ENCODE peak calls at places on chromosomes 7 and 10, in five cellular contexts. One of them, this sample, is unnamed.

GRCh38 chr7:67463983-67464382 is 467.4 kb downstream of the TYW1 start:
- DNase-seq in GM12878: no peak
- DNase-seq in psoas muscle: no peak
- DNase-seq in PC-3: no peak
- DNase-seq in left lung: no peak
- DNase-seq in this sample: no peak

GRCh38 chr7:74040101-74040790 is 12.3 kb downstream of the ELN start:
- DNase-seq in GM12878: no peak
- DNase-seq in psoas muscle: no peak
- DNase-seq in PC-3: no peak
- DNase-seq in left lung: peak; percentile 53
- DNase-seq in this sample: no peak

GRCh38 chr7:146090023-146090645 is 26.5 kb upstream of the CNTNAP2 start:
- DNase-seq in GM12878: no peak
- DNase-seq in psoas muscle: no peak
- DNase-seq in PC-3: peak; percentile 67
- DNase-seq in left lung: no peak
- DNase-seq in this sample: peak; percentile 34

GRCh38 chr10:123561145-123561448 is 105.1 kb upstream of the GPR26 start:
- DNase-seq in GM12878: no peak
- DNase-seq in psoas muscle: no peak
- DNase-seq in PC-3: no peak
- DNase-seq in left lung: no peak
- DNase-seq in this sample: no peak

GRCh38 chr7:104328308-104328969 is at the start of gene LHFPL3:
- DNase-seq in GM12878: no peak
- DNase-seq in psoas muscle: no peak
- DNase-seq in PC-3: no peak
- DNase-seq in left lung: peak; percentile 75
- DNase-seq in this sample: peak; percentile 3

GRCh38 chr7:98281757-98282652 is 519 bp downstream of the BRI3 start:
- DNase-seq in GM12878: no peak
- DNase-seq in psoas muscle: peak; percentile 83
- DNase-seq in PC-3: no peak
- DNase-seq in left lung: peak; percentile 89
- DNase-seq in this sample: peak; percentile 16

GRCh38 chr10:128063736-128064614 is 62.2 kb downstream of the MKI67 start:
- DNase-seq in GM12878: no peak
- DNase-seq in psoas muscle: no peak
- DNase-seq in PC-3: no peak
- DNase-seq in left lung: no peak
- DNase-seq in this sample: no peak

GRCh38 chr7:120836556-120837125 is 21.3 kb downstream of the TSPAN12 start:
- DNase-seq in GM12878: no peak
- DNase-seq in psoas muscle: no peak
- DNase-seq in PC-3: no peak
- DNase-seq in left lung: no peak
- DNase-seq in this sample: no peak

GRCh38 chr10:71272122-71272771 is 46.8 kb upstream of the SLC29A3 start:
- DNase-seq in GM12878: no peak
- DNase-seq in psoas muscle: no peak
- DNase-seq in PC-3: peak; percentile 69
- DNase-seq in left lung: peak; percentile 59
- DNase-seq in this sample: peak; percentile 43

GRCh38 chr10:125048101-125048864 is 106.4 kb downstream of the ZRANB1 start:
- DNase-seq in GM12878: no peak
- DNase-seq in psoas muscle: peak; percentile 93
- DNase-seq in PC-3: peak; percentile 81
- DNase-seq in left lung: peak; percentile 95
- DNase-seq in this sample: peak; percentile 93

GRCh38 chr10:96673318-96674099 is 46.8 kb downstream of the PIK3AP1 start:
- DNase-seq in GM12878: peak; percentile 67
- DNase-seq in psoas muscle: no peak
- DNase-seq in PC-3: no peak
- DNase-seq in left lung: no peak
- DNase-seq in this sample: peak; percentile 52

GRCh38 chr7:75993689-75994387 is 557 bp downstream of the TMEM120A start:
- DNase-seq in GM12878: no peak
- DNase-seq in psoas muscle: peak; percentile 88
- DNase-seq in PC-3: peak; percentile 31
- DNase-seq in left lung: peak; percentile 90
- DNase-seq in this sample: peak; percentile 78

GRCh38 chr7:142298009-142298408 is 40.2 kb upstream of the PRSS58 start:
- DNase-seq in GM12878: no peak
- DNase-seq in psoas muscle: no peak
- DNase-seq in PC-3: peak; percentile 50
- DNase-seq in left lung: no peak
- DNase-seq in this sample: no peak

GRCh38 chr7:77450054-77450453 is 33.9 kb upstream of the GSAP start:
- DNase-seq in GM12878: no peak
- DNase-seq in psoas muscle: no peak
- DNase-seq in PC-3: peak; percentile 52
- DNase-seq in left lung: no peak
- DNase-seq in this sample: peak; percentile 50

GRCh38 chr7:25812086-25812855 is 339.7 kb upstream of the NFE2L3 start:
- DNase-seq in GM12878: no peak
- DNase-seq in psoas muscle: no peak
- DNase-seq in PC-3: no peak
- DNase-seq in left lung: no peak
- DNase-seq in this sample: no peak

GRCh38 chr10:132841254-132841975 is 55.5 kb upstream of the NKX6-2 start:
- DNase-seq in GM12878: no peak
- DNase-seq in psoas muscle: peak; percentile 24
- DNase-seq in PC-3: no peak
- DNase-seq in left lung: peak; percentile 54
- DNase-seq in this sample: no peak

GRCh38 chr10:110209399-110209925 is 2.1 kb downstream of the MXI1 start:
- DNase-seq in GM12878: no peak
- DNase-seq in psoas muscle: peak; percentile 72
- DNase-seq in PC-3: peak; percentile 54
- DNase-seq in left lung: peak; percentile 83
- DNase-seq in this sample: peak; percentile 87

GRCh38 chr7:19290936-19291335 is 145.7 kb upstream of the FERD3L start:
- DNase-seq in GM12878: no peak
- DNase-seq in psoas muscle: no peak
- DNase-seq in PC-3: peak; percentile 50
- DNase-seq in left lung: no peak
- DNase-seq in this sample: no peak

GRCh38 chr10:98267894-98268693 is at the start of gene LOXL4:
- DNase-seq in GM12878: no peak
- DNase-seq in psoas muscle: peak; percentile 82
- DNase-seq in PC-3: peak; percentile 19
- DNase-seq in left lung: no peak
- DNase-seq in this sample: peak; percentile 64

GRCh38 chr10:91653214-91653875 is 20.5 kb upstream of the PPP1R3C start:
- DNase-seq in GM12878: no peak
- DNase-seq in psoas muscle: no peak
- DNase-seq in PC-3: peak; percentile 91
- DNase-seq in left lung: no peak
- DNase-seq in this sample: no peak

GRCh38 chr10:51010977-51011376 is 63.3 kb upstream of the PRKG1 start:
- DNase-seq in GM12878: peak; percentile 8
- DNase-seq in psoas muscle: no peak
- DNase-seq in PC-3: peak; percentile 93
- DNase-seq in left lung: no peak
- DNase-seq in this sample: peak; percentile 80

GRCh38 chr7:38929460-38930171 is 20.6 kb upstream of the VPS41 start:
- DNase-seq in GM12878: no peak
- DNase-seq in psoas muscle: no peak
- DNase-seq in PC-3: no peak
- DNase-seq in left lung: no peak
- DNase-seq in this sample: no peak

GRCh38 chr7:19773361-19773760 is at the start of gene TMEM196:
- DNase-seq in GM12878: no peak
- DNase-seq in psoas muscle: no peak
- DNase-seq in PC-3: no peak
- DNase-seq in left lung: no peak
- DNase-seq in this sample: no peak

GRCh38 chr10:86160890-86161585 is 205.6 kb downstream of the GRID1 start:
- DNase-seq in GM12878: no peak
- DNase-seq in psoas muscle: no peak
- DNase-seq in PC-3: no peak
- DNase-seq in left lung: no peak
- DNase-seq in this sample: no peak

GRCh38 chr10:67268146-67268545 is 342.3 kb downstream of the LRRTM3 start:
- DNase-seq in GM12878: no peak
- DNase-seq in psoas muscle: no peak
- DNase-seq in PC-3: no peak
- DNase-seq in left lung: no peak
- DNase-seq in this sample: no peak

GRCh38 chr10:4280481-4281206 is 495.6 kb upstream of the KLF6 start:
- DNase-seq in GM12878: no peak
- DNase-seq in psoas muscle: no peak
- DNase-seq in PC-3: peak; percentile 82
- DNase-seq in left lung: no peak
- DNase-seq in this sample: peak; percentile 81

GRCh38 chr7:133869556-133869955 is 257.6 kb upstream of the LRGUK start:
- DNase-seq in GM12878: no peak
- DNase-seq in psoas muscle: no peak
- DNase-seq in PC-3: no peak
- DNase-seq in left lung: no peak
- DNase-seq in this sample: no peak

GRCh38 chr7:37265006-37265405 is 183.7 kb downstream of the ELMO1 start:
- DNase-seq in GM12878: no peak
- DNase-seq in psoas muscle: no peak
- DNase-seq in PC-3: no peak
- DNase-seq in left lung: no peak
- DNase-seq in this sample: no peak

GRCh38 chr7:66269978-66270377 is 64.8 kb downstream of the TPST1 start:
- DNase-seq in GM12878: no peak
- DNase-seq in psoas muscle: no peak
- DNase-seq in PC-3: no peak
- DNase-seq in left lung: no peak
- DNase-seq in this sample: no peak

GRCh38 chr7:158386866-158387820 is 200.5 kb downstream of the PTPRN2 start:
- DNase-seq in GM12878: no peak
- DNase-seq in psoas muscle: peak; percentile 40
- DNase-seq in PC-3: no peak
- DNase-seq in left lung: no peak
- DNase-seq in this sample: no peak

GRCh38 chr7:137642467-137642866 is 204.3 kb downstream of the DGKI start:
- DNase-seq in GM12878: no peak
- DNase-seq in psoas muscle: no peak
- DNase-seq in PC-3: peak; percentile 72
- DNase-seq in left lung: no peak
- DNase-seq in this sample: peak; percentile 15

GRCh38 chr7:96414931-96415292 is 93.0 kb upstream of the SLC25A13 start:
- DNase-seq in GM12878: peak; percentile 7
- DNase-seq in psoas muscle: no peak
- DNase-seq in PC-3: peak; percentile 72
- DNase-seq in left lung: no peak
- DNase-seq in this sample: peak; percentile 60

GRCh38 chr7:29299986-29300609 is 105.5 kb downstream of the CHN2 start:
- DNase-seq in GM12878: no peak
- DNase-seq in psoas muscle: no peak
- DNase-seq in PC-3: peak; percentile 43
- DNase-seq in left lung: no peak
- DNase-seq in this sample: no peak
- H3K4me1 ChIP-seq in GM12878: no peaks in the 10 kb centered on the region
- H3K4me1 ChIP-seq in psoas muscle: no peaks in the 10 kb centered on the region
- H3K4me1 ChIP-seq in PC-3: peaks cover 33% of the 10 kb centered on the region
- H3K4me1 ChIP-seq in left lung: no peaks in the 10 kb centered on the region
- H3K4me1 ChIP-seq in this sample: no peaks in the 10 kb centered on the region

DNA sequence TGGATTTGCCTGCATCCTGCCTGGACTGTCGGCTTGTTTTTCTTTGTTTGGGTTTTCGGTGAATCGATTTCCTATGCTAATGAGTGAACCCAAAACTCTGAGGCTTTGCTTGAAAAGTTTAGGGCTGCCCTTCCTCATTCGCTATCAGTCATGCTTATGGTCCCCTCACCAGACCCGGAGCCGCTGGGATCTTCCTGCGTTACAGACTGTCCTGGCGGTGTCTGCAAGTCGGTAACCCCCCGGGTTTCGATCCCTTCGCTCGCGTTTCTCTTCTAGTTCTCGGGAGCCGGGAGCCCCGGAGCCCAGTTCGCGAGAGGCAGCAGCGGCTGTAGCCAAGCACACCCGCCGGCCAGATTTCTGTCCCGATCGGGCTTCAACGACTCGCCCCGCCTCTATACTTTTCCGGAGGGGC is 2.2 kb downstream of the EMX2 start:
- DNase-seq in GM12878: no peak
- DNase-seq in psoas muscle: no peak
- DNase-seq in PC-3: no peak
- DNase-seq in left lung: no peak
- DNase-seq in this sample: peak; percentile 25
- H3K4me1 ChIP-seq in GM12878: no peaks in the 10 kb centered on the region
- H3K4me1 ChIP-seq in psoas muscle: peaks cover 14% of the 10 kb centered on the region
- H3K4me1 ChIP-seq in PC-3: no peaks in the 10 kb centered on the region
- H3K4me1 ChIP-seq in left lung: peaks cover 42% of the 10 kb centered on the region
- H3K4me1 ChIP-seq in this sample: peaks cover 30% of the 10 kb centered on the region

DNA sequence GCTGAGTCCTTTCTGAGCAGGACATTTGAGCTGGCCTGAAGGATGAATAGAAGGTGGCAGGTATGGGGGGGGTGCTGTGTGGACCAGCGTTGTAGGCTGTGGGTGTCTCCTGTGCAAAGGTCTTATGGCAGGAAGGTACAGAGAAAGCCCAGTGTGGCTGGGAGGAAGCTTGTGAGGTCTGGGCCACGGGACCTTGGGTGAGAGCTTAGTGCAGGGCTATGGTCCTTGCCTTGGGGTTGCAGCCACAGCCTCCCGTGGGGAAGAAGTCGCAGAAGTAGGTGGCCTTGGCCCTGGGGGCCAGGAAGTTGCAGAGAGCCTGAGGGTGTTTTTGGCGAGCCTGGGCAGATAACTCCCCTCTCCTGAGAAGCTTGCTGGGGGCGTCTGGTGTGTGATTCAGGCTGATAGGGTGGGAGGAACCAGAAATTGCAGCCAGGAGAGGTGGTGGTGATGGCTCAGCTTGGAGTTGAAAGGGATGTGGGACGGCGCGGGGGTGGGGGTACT is 172.0 kb upstream of the TNRC18 start:
- DNase-seq in GM12878: no peak
- DNase-seq in psoas muscle: no peak
- DNase-seq in PC-3: peak; percentile 49
- DNase-seq in left lung: no peak
- DNase-seq in this sample: no peak
- H3K4me1 ChIP-seq in GM12878: peaks cover 38% of the 10 kb centered on the region
- H3K4me1 ChIP-seq in psoas muscle: peaks cover 5% of the 10 kb centered on the region
- H3K4me1 ChIP-seq in PC-3: peaks cover 52% of the 10 kb centered on the region
- H3K4me1 ChIP-seq in left lung: peaks cover 75% of the 10 kb centered on the region
- H3K4me1 ChIP-seq in this sample: peaks cover 43% of the 10 kb centered on the region

GRCh38 chr7:27125986-27126394 is 4.6 kb downstream of the HOXA4 start:
- DNase-seq in GM12878: no peak
- DNase-seq in psoas muscle: no peak
- DNase-seq in PC-3: no peak
- DNase-seq in left lung: no peak
- DNase-seq in this sample: no peak
- H3K4me1 ChIP-seq in GM12878: no peaks in the 10 kb centered on the region
- H3K4me1 ChIP-seq in psoas muscle: peaks cover 51% of the 10 kb centered on the region
- H3K4me1 ChIP-seq in PC-3: peaks cover 12% of the 10 kb centered on the region
- H3K4me1 ChIP-seq in left lung: peaks cover 25% of the 10 kb centered on the region
- H3K4me1 ChIP-seq in this sample: peaks cover 32% of the 10 kb centered on the region

GRCh38 chr10:69363666-69364065 is 53.1 kb downstream of the TACR2 start:
- DNase-seq in GM12878: no peak
- DNase-seq in psoas muscle: no peak
- DNase-seq in PC-3: no peak
- DNase-seq in left lung: no peak
- DNase-seq in this sample: no peak
- H3K4me1 ChIP-seq in GM12878: no peaks in the 10 kb centered on the region
- H3K4me1 ChIP-seq in psoas muscle: peaks cover 62% of the 10 kb centered on the region
- H3K4me1 ChIP-seq in PC-3: peaks cover 44% of the 10 kb centered on the region
- H3K4me1 ChIP-seq in left lung: peaks cover 47% of the 10 kb centered on the region
- H3K4me1 ChIP-seq in this sample: peaks cover 46% of the 10 kb centered on the region

GRCh38 chr10:106679314-106679713 is 485.2 kb downstream of the SORCS1 start:
- DNase-seq in GM12878: no peak
- DNase-seq in psoas muscle: no peak
- DNase-seq in PC-3: no peak
- DNase-seq in left lung: no peak
- DNase-seq in this sample: no peak
- H3K4me1 ChIP-seq in GM12878: no peaks in the 10 kb centered on the region
- H3K4me1 ChIP-seq in psoas muscle: no peaks in the 10 kb centered on the region
- H3K4me1 ChIP-seq in PC-3: no peaks in the 10 kb centered on the region
- H3K4me1 ChIP-seq in left lung: no peaks in the 10 kb centered on the region
- H3K4me1 ChIP-seq in this sample: no peaks in the 10 kb centered on the region